ENCODE peak calls at places on chromosomes 11 and 22, in ten cellular contexts. B, T, E, U, Q, H, L, J, M and X are unnamed samples.
A peak's percentile ranks its signal among the peaks of the same experiment; 100 is the strongest.

GRCh38 chr11:121722431-121723256 is 269.9 kb upstream of the SORL1-AS1 start:
- DNase-seq in L (peak; percentile 87), B (peak; percentile 91), J (no peak), E (peak; percentile 68), M (peak; percentile 80), Q (peak; percentile 62), T (peak; percentile 99), U (no peak), H (peak; percentile 57), X (peak; percentile 93)

GRCh38 chr22:49764151-49764581 is 63.5 kb downstream of the BRD1 start:
- DNase-seq in J (no peak), U (no peak), L (peak; percentile 83), T (no peak), E (no peak), M (peak; percentile 13), B (no peak), H (no peak), Q (peak; percentile 17), X (no peak)

GRCh38 chr22:42928969-42929837 is 72.1 kb upstream of the ARFGAP3 start:
- DNase-seq in M (no peak), J (peak; percentile 54), T (no peak), L (no peak), Q (no peak), B (no peak), E (no peak), H (no peak), U (no peak), X (no peak)

GRCh38 chr11:78786746-78787145 is 212.1 kb upstream of the NARS2 start:
- DNase-seq in U (no peak), J (no peak), H (no peak), L (no peak), B (no peak), Q (no peak), T (no peak), E (no peak), M (no peak), X (no peak)

GRCh38 chr22:50310209-50310722 is 2.8 kb upstream of the PLXNB2 start:
- DNase-seq in T (no peak), J (no peak), B (no peak), L (no peak), Q (no peak), M (no peak), E (no peak), U (no peak), H (no peak), X (no peak)

GRCh38 chr11:111457731-111458368 is 54.3 kb downstream of the BTG4 start:
- DNase-seq in J (no peak), U (no peak), Q (no peak), T (no peak), M (no peak), L (peak; percentile 80), H (no peak), B (no peak), E (no peak), X (no peak)

GRCh38 chr22:38269466-38269865 is 3.3 kb downstream of the TMEM184B start:
- DNase-seq in E (no peak), U (no peak), J (no peak), L (no peak), B (no peak), H (no peak), T (no peak), Q (no peak), M (no peak), X (no peak)

GRCh38 chr22:23217171-23218052 is 37.1 kb downstream of the BCR start:
- DNase-seq in U (no peak), M (peak; percentile 43), B (no peak), T (no peak), J (peak; percentile 15), E (no peak), L (no peak), Q (no peak), H (no peak), X (no peak)

GRCh38 chr11:16239130-16240105 is 116.9 kb downstream of the SOX6 start:
- DNase-seq in Q (peak; percentile 2), T (no peak), U (no peak), J (no peak), L (no peak), E (peak; percentile 58), H (no peak), B (no peak), M (no peak), X (peak; percentile 38)

GRCh38 chr22:23518381-23519187 is 61.5 kb downstream of the IGLL1 start:
- DNase-seq in B (no peak), T (no peak), L (no peak), Q (no peak), J (no peak), H (no peak), U (no peak), M (no peak), E (no peak), X (no peak)

GRCh38 chr22:24088796-24089195 is 77.7 kb downstream of the CABIN1 start:
- DNase-seq in J (no peak), Q (peak; percentile 21), M (no peak), B (no peak), E (peak; percentile 70), H (no peak), L (no peak), T (no peak), U (no peak), X (no peak)

GRCh38 chr22:37225481-37225880 is 13.2 kb upstream of the SSTR3 start:
- DNase-seq in T (no peak), E (peak; percentile 22), Q (no peak), U (no peak), M (no peak), L (no peak), B (no peak), J (peak; percentile 47), H (peak; percentile 17), X (no peak)

GRCh38 chr22:48268293-48268692 is 1505.8 kb downstream of the TBC1D22A start:
- DNase-seq in E (no peak), Q (no peak), H (no peak), B (no peak), J (no peak), M (no peak), T (no peak), U (no peak), L (no peak), X (no peak)

GRCh38 chr22:23225724-23226496 is 45.6 kb downstream of the BCR start:
- DNase-seq in H (no peak), Q (peak; percentile 50), U (no peak), J (no peak), T (no peak), E (peak; percentile 63), M (peak; percentile 62), L (no peak), B (no peak), X (no peak)

GRCh38 chr11:57643802-57644201 is 5.9 kb downstream of the YPEL4 start:
- DNase-seq in J (no peak), Q (no peak), L (no peak), E (peak; percentile 35), B (no peak), M (no peak), H (no peak), U (no peak), T (no peak), X (no peak)

GRCh38 chr22:38135133-38135706 is 24.7 kb upstream of the BAIAP2L2 start:
- DNase-seq in B (no peak), L (peak; percentile 77), E (peak; percentile 94), Q (peak; percentile 94), J (peak; percentile 22), M (no peak), U (no peak), T (no peak), H (no peak), X (no peak)

GRCh38 chr22:32745251-32745995 is 56.1 kb upstream of the TIMP3 start:
- DNase-seq in U (no peak), T (no peak), B (no peak), H (no peak), Q (peak; percentile 42), E (peak; percentile 40), L (no peak), J (peak; percentile 23), M (peak; percentile 74), X (no peak)

GRCh38 chr11:111466615-111467014 is 45.6 kb downstream of the BTG4 start:
- DNase-seq in E (no peak), B (no peak), M (no peak), L (no peak), J (no peak), Q (no peak), H (no peak), U (no peak), T (no peak), X (no peak)

GRCh38 chr11:12860827-12861226 is 148.3 kb upstream of the RASSF10 start:
- DNase-seq in U (no peak), J (no peak), L (no peak), Q (no peak), M (no peak), B (no peak), T (no peak), H (no peak), E (peak; percentile 66), X (no peak)

GRCh38 chr11:122755409-122755808 is 82.9 kb upstream of the CRTAM start:
- DNase-seq in M (no peak), J (peak; percentile 70), H (no peak), U (no peak), T (no peak), L (no peak), B (no peak), Q (no peak), E (no peak), X (no peak)

GRCh38 chr11:83751041-83751440 is 464.9 kb upstream of the CCDC90B start:
- DNase-seq in Q (no peak), E (no peak), M (no peak), T (no peak), L (no peak), B (no peak), J (no peak), H (no peak), U (no peak), X (no peak)

GRCh38 chr11:71336996-71337772 is 84.8 kb upstream of the SHANK2 start:
- DNase-seq in J (no peak), H (no peak), T (no peak), U (no peak), B (no peak), L (peak; percentile 64), Q (no peak), E (no peak), M (no peak), X (no peak)

GRCh38 chr22:22593964-22594656 is 35.0 kb upstream of the PRAME start:
- DNase-seq in M (no peak), B (peak; percentile 5), L (peak; percentile 56), T (no peak), H (no peak), U (peak; percentile 34), Q (peak; percentile 41), J (peak; percentile 74), E (peak; percentile 55), X (no peak)

GRCh38 chr11:79244175-79244804 is 196.5 kb downstream of the TENM4 start:
- DNase-seq in J (peak; percentile 29), M (no peak), Q (peak; percentile 63), L (no peak), T (no peak), B (no peak), U (no peak), E (peak; percentile 89), H (no peak), X (no peak)

GRCh38 chr11:118921121-118921928 is 4.4 kb downstream of the BCL9L start:
- DNase-seq in T (no peak), E (peak; percentile 95), J (peak; percentile 69), B (no peak), H (no peak), L (peak; percentile 85), U (no peak), Q (peak; percentile 84), M (peak; percentile 68), X (no peak)

GRCh38 chr11:2940930-2941821 is 12.0 kb upstream of the PHLDA2 start:
- DNase-seq in M (no peak), L (no peak), U (no peak), T (no peak), H (no peak), B (no peak), E (peak; percentile 40), Q (peak; percentile 44), J (no peak), X (no peak)

GRCh38 chr11:130894322-130895025 is 21.8 kb downstream of the SNX19 start:
- DNase-seq in T (peak; percentile 92), L (peak; percentile 87), M (peak; percentile 65), H (no peak), B (peak; percentile 55), J (peak; percentile 80), Q (peak; percentile 67), E (peak; percentile 76), U (peak; percentile 42), X (peak; percentile 75)

GRCh38 chr11:62573006-62573591 is 592 bp downstream of the EEF1G start:
- DNase-seq in E (peak; percentile 42), U (no peak), T (no peak), Q (no peak), L (no peak), H (no peak), M (no peak), J (peak; percentile 59), B (no peak), X (no peak)